ENCODE peak calls at places on chromosomes 7 and 10, in ten cellular contexts. N, T, A, W, B, J, I, Y, X and L are unnamed samples.

GRCh38 chr10:103584216-103585010 is 90.9 kb downstream of the NEURL1 start:
- DNase-seq in J (peak), T (no peak), W (peak), X (peak), B (no peak), Y (no peak), I (no peak), N (peak), A (peak), L (no peak)

GRCh38 chr10:45495438-45496152 is 121.6 kb downstream of the ALOX5 start:
- DNase-seq in B (no peak), N (no peak), I (no peak), J (no peak), Y (no peak), X (peak), T (peak), W (no peak), A (no peak), L (no peak)

GRCh38 chr7:135321556-135321955 is 87.9 kb downstream of the STRA8 start:
- DNase-seq in N (no peak), J (no peak), I (no peak), T (no peak), A (no peak), W (no peak), X (peak), Y (no peak), B (no peak), L (no peak)

GRCh38 chr10:34815174-34816066 is at the start of gene PARD3:
- DNase-seq in N (peak), T (no peak), B (peak), W (peak), I (peak), Y (peak), A (peak), J (peak), X (peak), L (no peak)

GRCh38 chr7:23715099-23715498 is 5.1 kb downstream of the STK31 start:
- DNase-seq in B (no peak), X (no peak), A (no peak), T (no peak), W (no peak), J (no peak), I (no peak), N (no peak), Y (no peak), L (no peak)

GRCh38 chr10:33143160-33143728 is 185.2 kb upstream of the ITGB1 start:
- DNase-seq in T (no peak), N (no peak), Y (no peak), X (peak), A (no peak), B (peak), I (no peak), W (no peak), J (no peak), L (no peak)

GRCh38 chr10:1400129-1400865 is 337.0 kb downstream of the ADARB2 start:
- DNase-seq in I (no peak), N (no peak), Y (no peak), A (no peak), X (no peak), B (no peak), T (no peak), W (no peak), J (no peak), L (peak)

GRCh38 chr10:35552622-35553342 is 52.4 kb upstream of the GJD4 start:
- DNase-seq in T (no peak), A (no peak), Y (no peak), J (no peak), X (no peak), W (no peak), B (no peak), N (no peak), I (no peak), L (no peak)

GRCh38 chr10:71531485-71532446 is 135.0 kb downstream of the CDH23 start:
- DNase-seq in N (no peak), A (no peak), J (peak), Y (no peak), T (no peak), X (peak), W (no peak), B (no peak), I (no peak), L (no peak)

GRCh38 chr7:101066141-101066857 is 19.0 kb upstream of the TRIM56 start:
- DNase-seq in B (no peak), X (peak), N (no peak), J (no peak), Y (no peak), A (no peak), I (no peak), W (peak), T (no peak), L (no peak)

GRCh38 chr10:29023678-29024077 is 265.2 kb upstream of the LYZL1 start:
- DNase-seq in X (no peak), T (no peak), J (no peak), A (no peak), I (no peak), Y (peak), N (no peak), B (no peak), W (no peak), L (no peak)

GRCh38 chr10:60646966-60647796 is 131.1 kb upstream of the CDK1 start:
- DNase-seq in T (peak), I (peak), N (peak), B (no peak), A (no peak), J (no peak), W (no peak), X (peak), Y (no peak), L (no peak)

GRCh38 chr7:84950836-84951235 is 236.0 kb downstream of the SEMA3D start:
- DNase-seq in A (no peak), W (no peak), X (peak), I (no peak), B (no peak), Y (no peak), N (no peak), J (no peak), T (no peak), L (no peak)

GRCh38 chr7:67813621-67814292 is 817.1 kb downstream of the TYW1 start:
- DNase-seq in I (no peak), W (no peak), X (no peak), J (no peak), T (no peak), B (no peak), N (no peak), A (no peak), Y (no peak), L (no peak)

GRCh38 chr10:86899670-86900276 is 57.6 kb downstream of the MMRN2 start:
- DNase-seq in W (no peak), A (peak), J (no peak), X (peak), T (peak), N (peak), Y (no peak), I (peak), B (peak), L (no peak)

GRCh38 chr7:115332691-115333090 is 410.8 kb downstream of the MDFIC start:
- DNase-seq in J (no peak), B (no peak), X (no peak), A (no peak), W (no peak), I (no peak), T (no peak), N (no peak), Y (no peak), L (no peak)

GRCh38 chr7:120337308-120337907 is 64.4 kb downstream of the KCND2 start:
- DNase-seq in T (peak), B (no peak), W (no peak), J (peak), I (no peak), A (no peak), N (no peak), X (peak), Y (peak), L (no peak)

GRCh38 chr10:30489291-30489823 is 55.4 kb downstream of the MAP3K8 start:
- DNase-seq in B (no peak), A (no peak), T (no peak), W (no peak), J (no peak), N (no peak), X (no peak), Y (no peak), I (no peak), L (no peak)

GRCh38 chr7:36474283-36475010 is 84.8 kb downstream of the ANLN start:
- DNase-seq in J (no peak), B (no peak), A (no peak), T (no peak), W (no peak), I (no peak), N (no peak), X (peak), Y (peak), L (no peak)

GRCh38 chr10:75086278-75086934 is 25.1 kb upstream of the SAMD8 start:
- DNase-seq in I (no peak), B (no peak), W (peak), T (no peak), J (no peak), A (no peak), X (no peak), Y (no peak), N (no peak), L (no peak)

GRCh38 chr7:43856996-43857395 is 12.3 kb downstream of the MRPS24 start:
- DNase-seq in A (no peak), T (no peak), B (no peak), Y (no peak), J (no peak), I (no peak), N (no peak), W (peak), X (no peak), L (no peak)

GRCh38 chr7:150337659-150338081 is 3.8 kb downstream of the RARRES2 start:
- DNase-seq in B (no peak), T (no peak), J (no peak), X (no peak), Y (no peak), W (no peak), N (peak), A (no peak), I (no peak), L (no peak)

GRCh38 chr10:124197301-124198148 is 104.1 kb upstream of the CHST15 start:
- DNase-seq in W (no peak), T (no peak), X (no peak), Y (no peak), B (no peak), J (no peak), I (peak), N (no peak), A (no peak), L (no peak)

DNA sequence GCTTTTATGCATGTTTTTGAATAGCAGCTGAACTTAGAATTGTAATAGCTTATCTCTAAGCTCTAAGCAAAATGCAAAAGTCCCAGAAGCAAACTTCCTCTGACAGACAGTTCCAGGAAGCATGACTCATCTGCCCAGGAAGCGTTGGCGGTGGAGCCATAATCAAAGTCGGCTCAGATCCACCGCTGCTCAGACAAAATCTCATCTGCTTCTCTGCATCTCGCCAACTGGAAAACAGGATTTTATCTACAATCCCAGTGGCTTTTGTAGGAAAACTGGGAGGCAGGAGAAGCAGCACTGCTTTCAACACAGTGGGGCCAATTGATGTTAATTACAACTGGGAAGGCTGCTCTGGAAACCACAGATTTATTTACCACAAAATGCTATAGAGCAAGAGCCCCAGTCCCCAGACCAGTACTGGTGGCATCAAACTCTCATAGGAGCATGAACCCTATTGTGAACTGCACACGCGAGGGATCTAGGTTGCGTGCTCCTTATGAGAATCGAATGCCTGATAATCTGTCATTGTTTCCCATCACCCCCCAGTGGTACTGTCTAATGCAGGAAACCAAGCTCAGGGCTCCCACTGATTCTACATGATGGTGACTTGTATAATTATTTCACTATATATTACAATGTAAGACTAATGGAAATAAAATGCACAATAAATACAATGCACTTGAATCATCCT is 99.9 kb downstream of the CUBN start:
- DNase-seq in T (peak), B (peak), A (peak), Y (peak), X (peak), I (no peak), W (peak), J (no peak), N (peak), L (no peak)
- TF ChIP-seq POLR2A in T (no peak), B (no peak), A (no peak), Y (no peak), X (no peak), I (no peak), W (no peak), J (no peak), N (no peak), L (no peak)

GRCh38 chr7:6729492-6730342 is 23.0 kb upstream of the ZNF12 start:
- DNase-seq in T (peak), X (peak), W (peak), B (peak), Y (peak), N (peak), J (peak), I (peak), A (peak), L (no peak)
- TF ChIP-seq POLR2A in T (peak), X (peak), W (no peak), B (no peak), Y (peak), N (no peak), J (peak), I (peak), A (peak), L (peak)

GRCh38 chr10:14535497-14536199 is 204.9 kb upstream of the FRMD4A start:
- DNase-seq in J (no peak), A (no peak), Y (no peak), T (no peak), N (no peak), B (no peak), X (no peak), I (no peak), W (no peak), L (no peak)

GRCh38 chr10:14530465-14530864 is 199.7 kb upstream of the FRMD4A start:
- DNase-seq in X (no peak), T (no peak), B (no peak), N (no peak), W (no peak), J (no peak), I (no peak), Y (no peak), A (no peak), L (no peak)

GRCh38 chr10:14533295-14533694 is 202.6 kb upstream of the FRMD4A start:
- DNase-seq in X (no peak), N (no peak), J (no peak), A (no peak), B (no peak), I (no peak), W (no peak), Y (no peak), T (no peak), L (no peak)

GRCh38 chr10:14534152-14534551 is 203.4 kb upstream of the FRMD4A start:
- DNase-seq in N (no peak), W (no peak), Y (no peak), T (no peak), I (no peak), B (no peak), A (no peak), X (no peak), J (no peak), L (no peak)

GRCh38 chr10:14532473-14533251 is 201.9 kb upstream of the FRMD4A start:
- DNase-seq in X (no peak), A (no peak), W (no peak), T (no peak), B (no peak), Y (no peak), I (no peak), N (no peak), J (no peak), L (no peak)
- TF ChIP-seq POLR2A in X (no peak), A (no peak), W (no peak), T (no peak), B (no peak), Y (no peak), I (no peak), N (no peak), J (no peak), L (no peak)

GRCh38 chr10:80144302-80145131 is 12.0 kb downstream of the PLAC9 start:
- DNase-seq in N (no peak), A (peak), T (peak), I (peak), B (no peak), X (peak), W (peak), Y (no peak), J (no peak), L (peak)
- TF ChIP-seq POLR2A in N (no peak), A (no peak), T (no peak), I (no peak), B (no peak), X (no peak), W (no peak), Y (no peak), J (no peak), L (no peak)

DNA sequence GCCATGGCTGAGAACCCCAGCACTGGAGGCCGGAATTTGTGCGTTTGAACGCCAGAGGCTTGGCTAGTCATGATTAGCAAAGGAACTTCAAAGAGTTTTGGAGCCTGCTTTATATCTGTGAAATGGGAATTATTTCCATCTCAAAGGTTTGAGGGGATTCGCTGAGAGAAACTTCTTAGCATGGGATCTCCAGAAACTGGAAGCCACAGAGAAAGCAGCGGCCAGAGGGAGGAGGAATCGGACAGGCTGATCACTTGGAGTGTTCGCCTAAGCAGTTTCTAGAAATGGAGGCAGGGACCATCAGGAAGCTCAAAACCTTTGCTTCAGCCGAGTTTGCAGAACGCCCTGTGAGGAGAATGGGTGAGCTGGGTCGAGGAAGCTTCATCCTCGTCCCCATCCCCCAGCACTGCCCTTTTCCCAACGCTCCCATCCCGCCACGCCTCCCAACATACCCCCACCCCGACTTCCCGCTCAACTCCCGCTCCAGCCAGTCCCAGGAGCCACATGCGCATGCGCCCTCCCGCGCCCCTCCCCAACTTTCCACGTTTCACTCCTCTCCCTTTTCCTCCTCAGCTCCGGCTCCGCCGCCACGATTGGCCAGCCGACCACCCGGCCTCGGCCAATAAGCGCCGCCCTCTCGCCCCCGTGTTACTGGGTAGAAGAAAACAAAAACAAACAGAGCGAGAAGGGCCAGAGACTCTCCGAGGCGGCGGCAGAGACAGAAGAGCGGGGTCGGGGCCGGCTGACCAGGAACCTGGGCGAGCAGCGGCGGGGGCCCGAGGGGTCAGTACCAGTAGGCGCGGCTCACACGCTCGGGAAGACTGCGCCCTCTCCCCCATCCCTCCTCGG is at the start of gene PDCD4:
- DNase-seq in J (peak), Y (peak), X (peak), T (peak), W (peak), B (peak), N (peak), I (peak), A (peak), L (peak)
- TF ChIP-seq POLR2A in J (peak), Y (peak), X (peak), T (peak), W (peak), B (peak), N (peak), I (peak), A (peak), L (peak)

DNA sequence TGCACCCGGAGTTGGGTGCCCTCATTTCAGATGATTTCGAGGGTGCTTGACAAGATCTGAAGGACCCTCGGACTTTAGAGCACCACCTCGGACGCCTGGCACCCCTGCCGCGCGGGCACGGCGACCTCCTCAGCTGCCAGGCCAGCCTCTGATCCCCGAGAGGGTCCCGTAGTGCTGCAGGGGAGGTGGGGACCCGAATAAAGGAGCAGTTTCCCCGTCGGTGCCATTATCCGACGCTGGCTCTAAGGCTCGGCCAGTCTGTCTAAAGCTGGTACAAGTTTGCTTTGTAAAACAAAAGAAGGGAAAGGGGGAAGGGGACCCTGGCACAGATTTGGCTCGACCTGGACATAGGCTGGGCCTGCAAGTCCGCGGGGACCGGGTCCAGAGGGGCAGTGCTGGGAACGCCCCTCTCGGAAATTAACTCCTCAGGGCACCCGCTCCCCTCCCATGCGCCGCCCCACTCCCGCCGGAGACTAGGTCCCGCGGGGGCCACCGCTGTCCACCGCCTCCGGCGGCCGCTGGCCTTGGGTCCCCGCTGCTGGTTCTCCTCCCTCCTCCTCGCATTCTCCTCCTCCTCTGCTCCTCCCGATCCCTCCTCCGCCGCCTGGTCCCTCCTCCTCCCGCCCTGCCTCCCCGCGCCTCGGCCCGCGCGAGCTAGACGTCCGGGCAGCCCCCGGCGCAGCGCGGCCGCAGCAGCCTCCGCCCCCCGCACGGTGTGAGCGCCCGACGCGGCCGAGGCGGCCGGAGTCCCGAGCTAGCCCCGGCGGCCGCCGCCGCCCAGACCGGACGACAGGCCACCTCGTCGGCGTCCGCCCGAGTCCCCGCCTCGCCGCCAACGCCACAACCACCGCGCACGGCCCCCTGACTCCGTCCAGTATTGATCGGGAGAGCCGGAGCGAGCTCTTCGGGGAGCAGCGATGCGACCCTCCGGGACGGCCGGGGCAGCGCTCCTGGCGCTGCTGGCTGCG is at the start of gene EGFR:
- DNase-seq in N (peak), Y (peak), I (peak), B (peak), W (peak), J (peak), A (peak), T (peak), X (no peak), L (no peak)
- TF ChIP-seq POLR2A in N (peak), Y (peak), I (peak), B (no peak), W (no peak), J (no peak), A (no peak), T (no peak), X (no peak), L (peak)

DNA sequence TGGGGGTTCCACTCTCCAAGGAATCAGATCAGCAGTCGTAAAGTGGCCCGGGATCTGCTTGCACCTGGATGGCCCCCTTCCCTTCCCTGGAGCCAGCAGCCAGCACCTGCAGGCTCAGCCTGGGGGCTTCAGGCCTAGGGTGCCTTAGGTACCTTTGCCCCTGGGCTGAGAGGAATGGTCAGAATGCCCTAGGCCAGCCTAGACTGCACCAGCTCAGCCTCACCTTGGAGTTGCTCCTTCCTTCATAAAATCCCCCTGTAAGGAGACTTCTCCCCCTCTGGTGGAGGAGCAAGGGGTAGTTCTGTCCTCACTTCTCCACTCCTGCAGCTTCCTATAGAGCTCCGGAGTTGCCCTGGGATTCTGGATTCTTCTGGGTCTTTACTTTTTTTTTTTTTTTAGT is 32.4 kb upstream of the LBX1 start:
- DNase-seq in X (no peak), T (no peak), B (no peak), Y (no peak), A (no peak), W (no peak), J (no peak), I (no peak), N (no peak), L (no peak)
- TF ChIP-seq POLR2A in X (no peak), T (no peak), B (no peak), Y (no peak), A (no peak), W (no peak), J (no peak), I (no peak), N (no peak), L (no peak)

GRCh38 chr7:140230517-140230861 is 53.7 kb upstream of the KDM7A start:
- DNase-seq in I (peak), N (no peak), B (no peak), A (peak), X (no peak), J (no peak), W (peak), T (no peak), Y (no peak), L (no peak)
- TF ChIP-seq POLR2A in I (no peak), N (no peak), B (no peak), A (no peak), X (no peak), J (no peak), W (no peak), T (no peak), Y (no peak), L (no peak)